ENCODE peak calls at places on chromosomes 6 and 20, in four cellular contexts. S is naive thymus-derived CD4-positive, alpha-beta T cell; C is stomach; U is A549. V is an unnamed sample.

GRCh38 chr6:10163159-10163962 is 251.5 kb downstream of the TFAP2A start:
- DNase-seq in S (no peak), C (no peak), U (no peak), V (peak)

GRCh38 chr6:3546121-3546520 is 89.3 kb upstream of the SLC22A23 start:
- DNase-seq in S (no peak), C (peak), U (no peak), V (no peak)

GRCh38 chr6:3247255-3248146 is 11.2 kb upstream of the PSMG4 start:
- DNase-seq in S (no peak), C (peak), U (peak), V (peak)

GRCh38 chr6:52077961-52078613 is 9.3 kb downstream of the PKHD1 start:
- DNase-seq in S (no peak), C (no peak), U (no peak), V (no peak)

GRCh38 chr6:160040527-160041264 is 71.8 kb downstream of the IGF2R start:
- DNase-seq in S (no peak), C (no peak), U (no peak), V (no peak)

GRCh38 chr6:161200610-161201201 is 73.2 kb downstream of the AGPAT4 start:
- DNase-seq in S (no peak), C (no peak), U (no peak), V (no peak)

GRCh38 chr6:78746457-78746856 is 120.9 kb upstream of the IRAK1BP1 start:
- DNase-seq in S (no peak), C (no peak), U (no peak), V (no peak)

GRCh38 chr6:31125586-31126363 is 5.5 kb upstream of the CDSN start:
- DNase-seq in S (no peak), C (no peak), U (peak), V (peak)

GRCh38 chr6:31397901-31398300 is 5.5 kb upstream of the MICA start:
- DNase-seq in S (no peak), C (no peak), U (no peak), V (no peak)

GRCh38 chr6:73240730-73241129 is 15.4 kb upstream of the KHDC1L start:
- DNase-seq in S (no peak), C (no peak), U (no peak), V (no peak)

GRCh38 chr6:13304580-13305255 is 23.6 kb downstream of the TBC1D7 start:
- DNase-seq in S (no peak), C (no peak), U (no peak), V (peak)

GRCh38 chr6:155248021-155249001 is 15.5 kb upstream of the CLDN20 start:
- DNase-seq in S (no peak), C (peak), U (peak), V (peak)

GRCh38 chr6:124958149-124958548 is 4.1 kb upstream of the RNF217 start:
- DNase-seq in S (no peak), C (no peak), U (no peak), V (no peak)

GRCh38 chr20:53805895-53806384 is 212.3 kb upstream of the ZNF217 start:
- DNase-seq in S (no peak), C (no peak), U (peak), V (peak)

GRCh38 chr6:111602481-111603404 is 2.9 kb downstream of the TRAF3IP2 start:
- DNase-seq in S (no peak), C (no peak), U (no peak), V (peak)

GRCh38 chr20:17150858-17151257 is 76.0 kb upstream of the PCSK2 start:
- DNase-seq in S (no peak), C (no peak), U (no peak), V (no peak)

GRCh38 chr6:125927761-125928160 is 28.8 kb upstream of the HINT3 start:
- DNase-seq in S (no peak), C (no peak), U (no peak), V (no peak)

GRCh38 chr6:109595998-109596397 is 95.0 kb downstream of the AK9 start:
- DNase-seq in S (peak), C (no peak), U (peak), V (peak)

GRCh38 chr20:5608104-5608447 is 142.1 kb upstream of the SHLD1 start:
- DNase-seq in S (no peak), C (no peak), U (no peak), V (no peak)

GRCh38 chr6:132401120-132401940 is at the start of gene MOXD1:
- DNase-seq in S (no peak), C (peak), U (peak), V (peak)

GRCh38 chr6:116682334-116682712 is 1.3 kb downstream of the KPNA5 start:
- DNase-seq in S (peak), C (no peak), U (no peak), V (peak)

GRCh38 chr20:25378884-25379733 is 11.5 kb downstream of the ABHD12 start:
- DNase-seq in S (no peak), C (no peak), U (no peak), V (no peak)

GRCh38 chr20:53872081-53872541 is 198.3 kb downstream of the BCAS1 start:
- DNase-seq in S (no peak), C (no peak), U (no peak), V (no peak)

DNA sequence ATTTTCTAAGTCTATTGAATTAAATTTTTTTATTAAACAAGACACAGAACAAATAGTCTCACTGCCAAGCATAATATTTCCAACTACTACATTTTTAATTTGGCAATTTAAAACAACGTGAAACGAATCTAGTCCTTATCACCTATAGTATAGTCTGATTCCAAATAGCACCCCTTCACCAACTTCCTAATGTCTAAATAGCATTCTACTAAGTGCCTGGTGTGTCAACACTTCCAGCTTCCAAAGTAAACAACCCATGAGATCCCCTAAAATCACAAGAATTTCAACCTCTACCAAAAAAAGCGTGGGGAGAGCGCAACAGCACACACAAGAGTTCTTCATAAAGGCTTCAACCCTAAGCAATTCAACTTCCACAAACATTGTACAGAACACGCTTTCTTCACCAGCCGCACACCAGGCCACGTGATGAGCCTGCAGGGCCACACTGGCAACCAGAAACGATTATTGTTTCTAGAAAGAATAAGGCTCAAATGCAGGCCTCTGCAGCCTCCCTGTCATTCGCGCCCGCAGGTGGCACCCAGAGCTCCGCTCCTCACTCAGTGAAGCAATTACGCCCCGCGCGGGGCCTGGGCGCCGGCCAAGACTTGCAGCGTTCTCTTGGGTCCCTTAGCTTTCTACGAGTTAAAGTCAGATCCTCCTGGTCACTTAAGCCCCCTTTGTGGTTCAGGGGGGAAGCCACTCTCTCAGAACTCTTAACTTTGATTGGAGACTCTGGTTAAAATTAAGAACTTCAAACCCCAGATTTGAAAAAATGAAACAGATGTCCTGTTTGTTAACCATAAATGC is 18.4 kb downstream of the SIM1 start:
- DNase-seq in S (no peak), C (no peak), U (no peak), V (no peak)
- H3K4me3 ChIP-seq in S (no peak), C (no peak), U (no peak), V (no peak)

GRCh38 chr6:154156135-154156948 is 117.3 kb downstream of the OPRM1 start:
- DNase-seq in S (peak), C (peak), U (peak), V (peak)
- H3K4me3 ChIP-seq in S (peak), C (no peak), U (no peak), V (no peak)

DNA sequence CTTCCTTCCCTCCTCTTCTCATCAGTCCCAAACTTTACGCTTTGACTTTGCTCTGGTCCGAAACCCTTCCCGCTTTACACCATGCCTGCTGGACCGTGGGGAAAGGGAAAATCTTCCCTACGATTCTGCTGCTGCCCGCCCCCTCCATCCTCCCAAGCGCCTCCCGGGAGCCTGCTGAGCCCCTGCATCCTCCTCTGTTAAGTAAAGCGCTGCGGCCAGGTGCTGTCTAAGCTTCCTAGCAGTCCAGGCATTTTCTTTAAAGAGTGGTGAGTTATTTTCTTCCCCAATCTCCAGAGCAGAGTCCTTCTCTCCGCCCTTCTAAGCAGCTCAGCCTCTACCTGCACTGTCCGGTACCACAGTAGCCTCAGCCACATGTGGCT is 376.3 kb downstream of the RNGTT start:
- DNase-seq in S (no peak), C (no peak), U (no peak), V (no peak)
- H3K4me3 ChIP-seq in S (no peak), C (no peak), U (no peak), V (no peak)

GRCh38 chr20:37904008-37904675 is 1.2 kb downstream of the VSTM2L start:
- DNase-seq in S (no peak), C (no peak), U (no peak), V (no peak)
- H3K4me3 ChIP-seq in S (no peak), C (peak), U (no peak), V (peak)

GRCh38 chr6:157002795-157003194 is 225.6 kb downstream of the ARID1B start:
- DNase-seq in S (no peak), C (no peak), U (no peak), V (no peak)

GRCh38 chr6:157008568-157008967 is 231.4 kb downstream of the ARID1B start:
- DNase-seq in S (no peak), C (no peak), U (no peak), V (no peak)

GRCh38 chr6:157001716-157002115 is 224.5 kb downstream of the ARID1B start:
- DNase-seq in S (no peak), C (no peak), U (no peak), V (no peak)

GRCh38 chr6:157004530-157004929 is 227.4 kb downstream of the ARID1B start:
- DNase-seq in S (no peak), C (no peak), U (no peak), V (no peak)

GRCh38 chr6:157005940-157006339 is 228.8 kb downstream of the ARID1B start:
- DNase-seq in S (no peak), C (no peak), U (no peak), V (no peak)
- H3K4me3 ChIP-seq in S (no peak), C (no peak), U (no peak), V (no peak)

DNA sequence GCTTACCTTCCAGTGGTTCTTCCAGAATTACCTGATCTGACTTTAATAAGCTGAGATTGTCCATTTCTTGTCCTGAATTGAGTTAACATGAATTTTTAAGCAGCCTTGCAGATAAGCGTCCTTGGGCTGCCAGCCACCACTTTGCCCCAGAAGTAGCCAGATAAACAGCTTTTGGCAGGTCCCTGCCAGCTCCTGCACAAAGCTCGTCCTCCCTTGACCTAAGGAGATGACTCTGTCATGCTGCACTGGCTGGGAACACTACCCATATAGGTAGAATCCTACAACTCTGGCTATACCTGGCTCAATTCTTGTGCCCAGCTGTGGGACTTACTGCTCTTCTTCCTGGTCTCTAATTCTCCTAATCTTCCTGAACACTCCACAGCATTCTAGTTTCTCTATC is 39.6 kb upstream of the AAR2 start:
- DNase-seq in S (no peak), C (no peak), U (no peak), V (no peak)
- H3K4me3 ChIP-seq in S (no peak), C (no peak), U (no peak), V (no peak)

GRCh38 chr6:55866110-55866509 is 9.3 kb downstream of the BMP5 start:
- DNase-seq in S (no peak), C (no peak), U (no peak), V (peak)
- H3K4me3 ChIP-seq in S (no peak), C (no peak), U (no peak), V (no peak)

DNA sequence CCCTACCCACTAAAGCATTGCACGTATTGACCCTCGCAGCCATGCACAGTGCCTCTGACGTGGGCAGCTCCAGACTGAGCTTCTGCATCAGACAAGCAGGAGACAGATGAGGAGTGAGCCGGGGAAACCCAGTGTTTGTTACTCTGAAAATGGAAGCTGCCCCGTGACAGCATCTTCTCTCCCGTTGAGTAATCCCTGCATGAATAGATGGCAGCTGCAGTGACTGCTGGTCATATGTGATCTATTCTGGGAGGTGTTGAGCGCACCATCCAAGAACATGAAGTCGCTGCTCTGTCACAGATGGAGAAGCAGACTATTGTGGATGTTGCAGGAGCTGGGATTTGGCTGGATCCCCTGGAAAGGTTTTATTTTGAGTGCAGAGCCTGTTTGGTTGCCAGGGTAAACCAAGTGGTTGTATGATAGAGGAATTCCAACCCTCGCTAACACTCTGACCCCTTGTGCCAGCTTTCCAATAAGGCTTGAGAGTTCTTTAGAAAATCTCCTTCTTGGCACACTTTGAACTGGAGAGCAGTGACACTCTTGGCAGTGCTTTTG is 242.2 kb downstream of the NRN1 start:
- DNase-seq in S (no peak), C (no peak), U (no peak), V (no peak)
- H3K4me3 ChIP-seq in S (no peak), C (no peak), U (no peak), V (no peak)

DNA sequence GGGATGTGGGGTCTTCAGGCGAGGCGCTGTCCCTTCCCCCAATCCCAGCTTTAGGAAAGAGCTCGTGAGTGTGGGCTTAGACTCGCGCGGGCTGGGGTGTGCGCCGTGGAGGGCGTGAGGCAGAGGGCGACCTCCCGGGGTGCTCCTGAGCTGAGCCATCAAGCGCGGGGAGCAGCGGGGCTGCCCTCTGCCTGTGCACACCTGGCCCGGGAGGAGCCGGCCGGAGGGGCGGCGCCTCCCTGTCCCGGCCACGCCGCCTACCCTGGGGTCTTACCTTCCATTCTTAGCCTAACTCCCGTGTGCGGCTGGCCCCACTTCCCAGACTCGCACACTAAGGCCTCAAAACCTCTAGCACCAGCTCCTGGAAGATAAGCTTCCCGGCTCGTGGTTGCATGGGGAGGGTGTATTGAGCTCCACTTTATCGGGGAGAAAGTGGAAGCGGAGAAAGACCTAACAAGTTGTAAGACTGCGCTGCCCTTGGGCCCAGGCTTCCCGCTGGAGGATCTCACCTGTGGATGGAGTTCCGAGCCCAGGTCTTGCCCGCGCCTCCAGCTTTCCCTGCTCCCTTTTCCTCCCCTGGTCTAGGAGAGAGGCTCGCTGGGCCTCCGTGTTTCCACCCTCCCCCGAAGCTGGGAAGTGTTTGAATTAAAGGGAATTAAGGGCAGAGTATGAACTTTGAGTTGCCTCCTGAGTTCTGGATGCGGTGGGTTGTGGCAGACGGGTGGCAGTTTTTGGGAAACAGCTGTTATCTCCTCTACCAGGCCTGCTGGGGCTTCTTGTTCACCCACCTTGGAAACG is 1.2 kb downstream of the DNMT3B start:
- DNase-seq in S (peak), C (no peak), U (no peak), V (no peak)
- H3K4me3 ChIP-seq in S (peak), C (peak), U (peak), V (peak)